ENCODE peak calls at places on chromosomes 4 and X, in five cellular contexts. K, S, I, N and T are unnamed samples.

GRCh38 chr4:84971319-84971932 is 4.9 kb upstream of the WDFY3 start:
- DNase-seq in K (peak; percentile 73), I (peak; percentile 82), N (no peak), S (no peak), T (peak; percentile 82)

GRCh38 chr4:38189445-38189844 is 229.2 kb downstream of the PTTG2 start:
- DNase-seq in S (peak; percentile 78), K (peak; percentile 66), I (peak; percentile 81), N (peak; percentile 50), T (peak; percentile 77)

GRCh38 chrX:11532291-11533075 is 133.2 kb downstream of the ARHGAP6 start:
- DNase-seq in N (no peak), I (peak; percentile 26), K (no peak), S (no peak), T (peak; percentile 36)

GRCh38 chr4:165301833-165302232 is 25.6 kb upstream of the MSMO1 start:
- DNase-seq in N (no peak), I (peak; percentile 75), S (no peak), K (peak; percentile 9), T (peak; percentile 35)

GRCh38 chr4:6840062-6840976 is 57.8 kb downstream of the KIAA0232 start:
- DNase-seq in K (peak; percentile 48), S (no peak), I (peak; percentile 64), N (peak; percentile 34), T (peak; percentile 47)

GRCh38 chr4:122285285-122285684 is 93.5 kb upstream of the ADAD1 start:
- DNase-seq in N (no peak), I (peak; percentile 14), K (peak; percentile 3), S (no peak), T (no peak)

GRCh38 chr4:84615355-84615754 is 32.4 kb downstream of the CDS1 start:
- DNase-seq in I (no peak), N (no peak), S (no peak), K (no peak), T (no peak)

GRCh38 chrX:108312938-108313337 is 125.3 kb downstream of the COL4A6 start:
- DNase-seq in I (peak; percentile 63), S (no peak), N (peak; percentile 25), K (peak; percentile 31), T (peak; percentile 53)

GRCh38 chr4:157217708-157218107 is 2.8 kb upstream of the GRIA2 start:
- DNase-seq in S (no peak), I (peak; percentile 61), N (no peak), K (peak; percentile 20), T (peak; percentile 45)

GRCh38 chrX:111444881-111445280 is 32.9 kb upstream of the DCX start:
- DNase-seq in I (no peak), S (no peak), N (no peak), K (no peak), T (no peak)

GRCh38 chrX:110520053-110520452 is 161.4 kb downstream of the RTL9 start:
- DNase-seq in S (no peak), K (no peak), N (no peak), I (no peak), T (no peak)

GRCh38 chrX:150200820-150201287 is 162.3 kb upstream of the MAMLD1 start:
- DNase-seq in S (peak; percentile 89), K (peak; percentile 98), N (peak; percentile 90), I (peak; percentile 97), T (peak; percentile 93)

GRCh38 chrX:48492293-48492910 is 16.4 kb upstream of the PORCN start:
- DNase-seq in N (peak; percentile 11), K (peak; percentile 46), I (peak; percentile 53), S (no peak), T (no peak)

GRCh38 chrX:19670854-19671620 is 155.7 kb upstream of the MAP3K15 start:
- DNase-seq in N (no peak), S (no peak), K (peak; percentile 78), I (peak; percentile 61), T (peak; percentile 82)

GRCh38 chrX:2513120-2513664 is 12.4 kb upstream of the DHRSX start:
- DNase-seq in N (no peak), I (no peak), S (peak; percentile 1), K (no peak), T (no peak)

GRCh38 chr4:182895791-182896292 is 21.3 kb downstream of the DCTD start:
- DNase-seq in S (no peak), N (no peak), I (no peak), K (no peak), T (no peak)
- TF ChIP-seq CTCF in S (no peak), N (no peak), I (no peak), K (no peak), T (no peak)

GRCh38 chr4:26238782-26239647 is 81.8 kb upstream of the RBPJ start:
- DNase-seq in K (peak; percentile 56), S (no peak), I (peak; percentile 76), N (peak; percentile 32), T (peak; percentile 42)

GRCh38 chr4:26242451-26242850 is 78.4 kb upstream of the RBPJ start:
- DNase-seq in K (peak; percentile 15), S (no peak), N (no peak), I (peak; percentile 50), T (peak; percentile 35)

GRCh38 chr4:26237916-26238315 is 82.9 kb upstream of the RBPJ start:
- DNase-seq in I (no peak), S (no peak), K (peak; percentile 22), N (no peak), T (no peak)

GRCh38 chr4:26238426-26238781 is 82.4 kb upstream of the RBPJ start:
- DNase-seq in S (no peak), I (no peak), K (no peak), N (no peak), T (no peak)

DNA sequence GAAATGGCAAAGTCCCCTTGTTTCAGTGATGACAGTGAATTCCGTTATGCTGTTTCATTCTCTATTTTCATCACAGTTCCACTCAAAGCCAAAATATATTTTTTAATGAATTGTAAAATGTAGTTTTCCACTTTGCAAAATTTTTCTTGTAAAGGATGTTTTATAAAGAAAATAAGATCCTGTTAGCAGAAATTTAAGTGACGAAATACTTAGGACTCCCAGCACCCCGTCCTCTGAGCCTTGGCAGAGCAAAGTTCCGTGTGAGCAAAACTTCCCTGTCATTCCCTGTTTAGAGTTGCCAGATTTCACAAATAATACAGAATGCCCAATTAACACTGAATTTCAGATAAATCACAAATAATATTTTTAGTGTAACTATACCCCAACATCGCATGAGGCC is 81.0 kb upstream of the RBPJ start:
- DNase-seq in N (no peak), K (peak; percentile 50), I (no peak), S (no peak), T (no peak)
- H3K4me3 ChIP-seq in N (no peak overlapping the region), K (no peak overlapping the region), I (no peak overlapping the region), S (no peak overlapping the region), T (no peak overlapping the region)

GRCh38 chr4:22486276-22486675 is 29.6 kb downstream of the ADGRA3 start:
- DNase-seq in S (no peak), I (no peak), N (no peak), K (no peak), T (no peak)
- TF ChIP-seq CTCF in S (no peak), I (no peak), N (no peak), K (no peak), T (no peak)

DNA sequence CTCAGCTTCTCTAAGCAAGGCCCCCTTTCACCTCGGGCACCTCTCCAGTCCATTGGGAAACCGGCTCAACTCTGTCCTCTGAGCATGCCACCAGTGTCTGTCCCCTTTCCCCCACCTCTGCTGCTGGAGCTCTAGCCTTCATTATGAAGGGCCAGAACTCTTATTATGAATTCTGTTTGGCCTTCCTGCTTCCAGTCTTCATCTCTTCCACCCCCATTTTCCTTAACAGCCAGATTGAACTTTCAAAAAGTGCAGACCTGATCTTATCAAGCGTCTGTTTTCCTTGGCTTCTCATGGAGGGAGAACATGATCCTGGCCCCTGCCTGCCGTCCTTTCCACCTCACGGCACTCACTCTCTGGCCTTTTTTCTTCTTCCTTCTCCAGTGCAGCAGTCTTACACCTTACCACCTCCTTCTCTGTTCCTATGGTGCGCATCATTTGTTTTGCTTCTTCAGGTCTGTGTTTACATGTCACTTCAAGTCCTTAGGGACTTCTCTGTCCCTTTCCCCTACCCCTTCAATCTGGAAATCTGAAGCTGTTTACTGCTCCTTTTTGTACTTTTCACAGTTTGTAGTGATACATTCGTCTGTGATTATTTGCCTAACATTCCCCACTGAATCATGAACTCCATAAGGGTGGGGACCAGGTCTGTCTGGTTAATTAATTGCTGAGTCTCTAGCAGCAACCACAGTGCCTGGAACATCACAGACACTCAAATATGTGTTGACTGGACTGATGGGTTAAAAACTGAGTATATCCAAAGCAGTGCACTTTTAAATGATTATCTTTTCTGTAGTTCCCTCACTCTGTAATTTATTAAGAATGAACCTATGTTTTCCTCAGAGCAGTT is 55.8 kb downstream of the FNIP2 start:
- DNase-seq in S (no peak), N (no peak), K (peak; percentile 69), I (peak; percentile 37), T (peak; percentile 83)
- H3K4me3 ChIP-seq in S (no peak overlapping the region), N (no peak overlapping the region), K (no peak overlapping the region), I (no peak overlapping the region), T (peak overlapping the region; percentile 10)